ENCODE peak calls at places on chromosomes 12 and 14, in six cellular contexts. F is psoas muscle; Z is HFF-Myc; O is body of pancreas; Q is GM13977; J is activated CD4-positive, alpha-beta T cell treated with anti-CD3 and anti-CD28 coated beads, Interleukin-2, amount 50 U/mL, for 48 hours. T is an unnamed sample.

GRCh38 chr12:5094986-5095385 is 51.3 kb downstream of the KCNA5 start:
- DNase-seq in F (no peak), Z (no peak), O (no peak), Q (no peak), J (no peak), T (no peak)

GRCh38 chr12:1935700-1936378 is 17.4 kb upstream of the CACNA2D4 start:
- DNase-seq in F (no peak), Z (no peak), O (peak), Q (no peak), J (no peak), T (peak)

GRCh38 chr12:124203176-124203575 is 91.7 kb upstream of the RFLNA start:
- DNase-seq in F (no peak), Z (no peak), O (no peak), Q (no peak), J (no peak), T (no peak)

GRCh38 chr14:101458536-101459391 is 102.5 kb upstream of the DIO3 start:
- DNase-seq in F (no peak), Z (no peak), O (no peak), Q (no peak), J (no peak), T (peak)

GRCh38 chr12:130967631-130968030 is 13.9 kb downstream of the ADGRD1 start:
- DNase-seq in F (no peak), Z (no peak), O (no peak), Q (no peak), J (no peak), T (no peak)

GRCh38 chr14:94052662-94053061 is 26.5 kb downstream of the OTUB2 start:
- DNase-seq in F (no peak), Z (no peak), O (no peak), Q (no peak), J (no peak), T (no peak)

GRCh38 chr14:67934087-67934486 is 114.5 kb downstream of the RAD51B start:
- DNase-seq in F (no peak), Z (peak), O (peak), Q (peak), J (no peak), T (no peak)

GRCh38 chr12:113837059-113837458 is 129.1 kb downstream of the RBM19 start:
- DNase-seq in F (no peak), Z (no peak), O (no peak), Q (no peak), J (no peak), T (no peak)

GRCh38 chr12:11658796-11659195 is 9.3 kb downstream of the ETV6 start:
- DNase-seq in F (no peak), Z (no peak), O (no peak), Q (no peak), J (no peak), T (no peak)

GRCh38 chr12:20212658-20213387 is 155.5 kb upstream of the PDE3A start:
- DNase-seq in F (peak), Z (peak), O (peak), Q (no peak), J (no peak), T (no peak)

GRCh38 chr12:65487679-65488078 is 209.2 kb downstream of the MSRB3 start:
- DNase-seq in F (no peak), Z (no peak), O (no peak), Q (no peak), J (no peak), T (no peak)

GRCh38 chr12:123058980-123059379 is 78.5 kb downstream of the ARL6IP4 start:
- DNase-seq in F (no peak), Z (peak), O (peak), Q (no peak), J (no peak), T (no peak)

GRCh38 chr12:11651785-11652184 is 2.3 kb downstream of the ETV6 start:
- DNase-seq in F (no peak), Z (no peak), O (no peak), Q (no peak), J (no peak), T (no peak)

GRCh38 chr14:49972199-49972671 is 79.4 kb downstream of the ARF6 start:
- DNase-seq in F (no peak), Z (peak), O (peak), Q (no peak), J (no peak), T (no peak)

GRCh38 chr12:11581179-11581755 is 68.2 kb upstream of the ETV6 start:
- DNase-seq in F (peak), Z (peak), O (peak), Q (no peak), J (peak), T (peak)

GRCh38 chr14:96741151-96741977 is 55.8 kb upstream of the VRK1 start:
- DNase-seq in F (peak), Z (no peak), O (peak), Q (peak), J (peak), T (peak)

GRCh38 chr12:75951399-75952228 is 80.0 kb downstream of the PHLDA1 start:
- DNase-seq in F (no peak), Z (no peak), O (no peak), Q (no peak), J (no peak), T (no peak)

GRCh38 chr14:53751650-53752049 is 205.0 kb downstream of the BMP4 start:
- DNase-seq in F (no peak), Z (no peak), O (no peak), Q (no peak), J (no peak), T (no peak)

GRCh38 chr14:64293976-64294671 is at the start of gene ESR2:
- DNase-seq in F (no peak), Z (no peak), O (peak), Q (peak), J (peak), T (peak)

GRCh38 chr12:49538740-49539403 is at the start of gene KCNH3:
- DNase-seq in F (peak), Z (no peak), O (peak), Q (peak), J (peak), T (peak)

GRCh38 chr12:5230151-5230550 is 186.5 kb downstream of the KCNA5 start:
- DNase-seq in F (no peak), Z (peak), O (no peak), Q (no peak), J (no peak), T (no peak)

GRCh38 chr12:102216086-102216691 is 18.6 kb upstream of the PMCH start:
- DNase-seq in F (no peak), Z (peak), O (no peak), Q (no peak), J (no peak), T (no peak)

GRCh38 chr14:49220492-49220891 is 365.7 kb downstream of the RPS29 start:
- DNase-seq in F (no peak), Z (no peak), O (no peak), Q (no peak), J (no peak), T (no peak)

GRCh38 chr14:77804592-77804991 is 4.7 kb downstream of the ADCK1 start:
- DNase-seq in F (no peak), Z (no peak), O (no peak), Q (peak), J (peak), T (no peak)

GRCh38 chr12:109741970-109742372 is 28.3 kb downstream of the FAM222A start:
- DNase-seq in F (peak), Z (no peak), O (peak), Q (no peak), J (no peak), T (no peak)

GRCh38 chr14:67987596-67987995 is 168.0 kb downstream of the RAD51B start:
- DNase-seq in F (no peak), Z (no peak), O (peak), Q (no peak), J (no peak), T (no peak)

GRCh38 chr12:30827406-30828055 is 72.8 kb upstream of the CAPRIN2 start:
- DNase-seq in F (no peak), Z (no peak), O (no peak), Q (no peak), J (no peak), T (no peak)

GRCh38 chr14:87102979-87103378 is 890.0 kb downstream of the GALC start:
- DNase-seq in F (no peak), Z (no peak), O (no peak), Q (no peak), J (no peak), T (no peak)

GRCh38 chr12:53180931-53181645 is 363 bp upstream of the CSAD start:
- DNase-seq in F (peak), Z (no peak), O (peak), Q (peak), J (peak), T (no peak)

GRCh38 chr14:64693766-64694165 is 10.5 kb upstream of the PLEKHG3 start:
- DNase-seq in F (no peak), Z (no peak), O (no peak), Q (no peak), J (no peak), T (no peak)

GRCh38 chr12:119807380-119807779 is 69.7 kb downstream of the CIT start:
- DNase-seq in F (no peak), Z (no peak), O (peak), Q (no peak), J (no peak), T (no peak)